ENCODE peak calls at places on chromosomes 4 and X, in four cellular contexts. One of them, this sample, is unnamed.
A peak's percentile ranks its signal among the peaks of the same experiment; 100 is the strongest.

GRCh38 chr4:137421796-137422195 is 110.5 kb downstream of the PCDH18 start:
- DNase-seq in gastrocnemius medialis: no peak
- DNase-seq in A549: no peak
- DNase-seq in foreskin fibroblast: peak; percentile 57
- DNase-seq in this sample: no peak

GRCh38 chrX:129665916-129666644 is 11.3 kb upstream of the APLN start:
- DNase-seq in gastrocnemius medialis: no peak
- DNase-seq in A549: peak; percentile 66
- DNase-seq in foreskin fibroblast: peak; percentile 82
- DNase-seq in this sample: peak; percentile 42

GRCh38 chr4:53688186-53688790 is 97.0 kb upstream of the LNX1 start:
- DNase-seq in gastrocnemius medialis: no peak
- DNase-seq in A549: no peak
- DNase-seq in foreskin fibroblast: peak; percentile 98
- DNase-seq in this sample: peak; percentile 48

GRCh38 chrX:8971116-8971515 is 62.8 kb downstream of the FAM9B start:
- DNase-seq in gastrocnemius medialis: no peak
- DNase-seq in A549: peak; percentile 20
- DNase-seq in foreskin fibroblast: peak; percentile 63
- DNase-seq in this sample: peak; percentile 12

GRCh38 chrX:74924449-74925209 is 623 bp downstream of the NEXMIF start:
- DNase-seq in gastrocnemius medialis: no peak
- DNase-seq in A549: peak; percentile 12
- DNase-seq in foreskin fibroblast: peak; percentile 19
- DNase-seq in this sample: no peak

GRCh38 chr4:52420330-52420729 is 238.8 kb downstream of the USP46 start:
- DNase-seq in gastrocnemius medialis: no peak
- DNase-seq in A549: no peak
- DNase-seq in foreskin fibroblast: no peak
- DNase-seq in this sample: no peak

GRCh38 chrX:41881166-41881565 is 42.2 kb downstream of the CASK start:
- DNase-seq in gastrocnemius medialis: no peak
- DNase-seq in A549: no peak
- DNase-seq in foreskin fibroblast: no peak
- DNase-seq in this sample: no peak

GRCh38 chr4:112075129-112075753 is 70.0 kb upstream of the FAM241A start:
- DNase-seq in gastrocnemius medialis: no peak
- DNase-seq in A549: peak; percentile 22
- DNase-seq in foreskin fibroblast: peak; percentile 71
- DNase-seq in this sample: no peak

GRCh38 chr4:89298788-89299152 is 8.8 kb downstream of the GPRIN3 start:
- DNase-seq in gastrocnemius medialis: no peak
- DNase-seq in A549: no peak
- DNase-seq in foreskin fibroblast: peak; percentile 41
- DNase-seq in this sample: no peak

GRCh38 chr4:3301450-3302163 is 8.8 kb downstream of the RGS12 start:
- DNase-seq in gastrocnemius medialis: no peak
- DNase-seq in A549: no peak
- DNase-seq in foreskin fibroblast: no peak
- DNase-seq in this sample: no peak

GRCh38 chrX:133390647-133391046 is 24.6 kb downstream of the GPC4 start:
- DNase-seq in gastrocnemius medialis: no peak
- DNase-seq in A549: no peak
- DNase-seq in foreskin fibroblast: no peak
- DNase-seq in this sample: no peak

GRCh38 chr4:55426518-55426917 is 30.8 kb downstream of the TMEM165 start:
- DNase-seq in gastrocnemius medialis: no peak
- DNase-seq in A549: no peak
- DNase-seq in foreskin fibroblast: peak; percentile 22
- DNase-seq in this sample: no peak

GRCh38 chr4:25351777-25352421 is 25.2 kb upstream of the ANAPC4 start:
- DNase-seq in gastrocnemius medialis: no peak
- DNase-seq in A549: no peak
- DNase-seq in foreskin fibroblast: peak; percentile 56
- DNase-seq in this sample: peak; percentile 48

GRCh38 chrX:45068555-45068954 is 132.1 kb downstream of the DIPK2B start:
- DNase-seq in gastrocnemius medialis: no peak
- DNase-seq in A549: no peak
- DNase-seq in foreskin fibroblast: no peak
- DNase-seq in this sample: no peak

GRCh38 chr4:47703964-47704363 is 133.9 kb downstream of the CORIN start:
- DNase-seq in gastrocnemius medialis: no peak
- DNase-seq in A549: no peak
- DNase-seq in foreskin fibroblast: peak; percentile 24
- DNase-seq in this sample: peak; percentile 93

GRCh38 chrX:153861147-153861546 is 24.8 kb downstream of the L1CAM start:
- DNase-seq in gastrocnemius medialis: no peak
- DNase-seq in A549: no peak
- DNase-seq in foreskin fibroblast: no peak
- DNase-seq in this sample: no peak

GRCh38 chr4:1723131-1723801 is 1.9 kb downstream of the TACC3 start:
- DNase-seq in gastrocnemius medialis: no peak
- DNase-seq in A549: no peak
- DNase-seq in foreskin fibroblast: no peak
- DNase-seq in this sample: no peak

GRCh38 chr4:110614981-110615365 is 7.9 kb downstream of the PITX2 start:
- DNase-seq in gastrocnemius medialis: no peak
- DNase-seq in A549: no peak
- DNase-seq in foreskin fibroblast: no peak
- DNase-seq in this sample: no peak

GRCh38 chrX:39974228-39974627 is 123.5 kb downstream of the BCOR start:
- DNase-seq in gastrocnemius medialis: no peak
- DNase-seq in A549: no peak
- DNase-seq in foreskin fibroblast: no peak
- DNase-seq in this sample: no peak

GRCh38 chr4:140867338-140867737 is 111.2 kb upstream of the TBC1D9 start:
- DNase-seq in gastrocnemius medialis: no peak
- DNase-seq in A549: no peak
- DNase-seq in foreskin fibroblast: no peak
- DNase-seq in this sample: no peak

GRCh38 chr4:48347282-48347921 is 6.1 kb downstream of the SLAIN2 start:
- DNase-seq in gastrocnemius medialis: no peak
- DNase-seq in A549: no peak
- DNase-seq in foreskin fibroblast: no peak
- DNase-seq in this sample: no peak

GRCh38 chrX:23953908-23954269 is 46.1 kb downstream of the CXorf58 start:
- DNase-seq in gastrocnemius medialis: no peak
- DNase-seq in A549: no peak
- DNase-seq in foreskin fibroblast: no peak
- DNase-seq in this sample: no peak

GRCh38 chr4:137768196-137768595 is 235.9 kb upstream of the PCDH18 start:
- DNase-seq in gastrocnemius medialis: no peak
- DNase-seq in A549: no peak
- DNase-seq in foreskin fibroblast: peak; percentile 30
- DNase-seq in this sample: no peak

GRCh38 chr4:5051692-5052423 is 578 bp downstream of the STK32B start:
- DNase-seq in gastrocnemius medialis: no peak
- DNase-seq in A549: peak; percentile 33
- DNase-seq in foreskin fibroblast: peak; percentile 29
- DNase-seq in this sample: no peak

GRCh38 chrX:106415276-106415895 is 196.4 kb upstream of the RADX start:
- DNase-seq in gastrocnemius medialis: no peak
- DNase-seq in A549: no peak
- DNase-seq in foreskin fibroblast: peak; percentile 46
- DNase-seq in this sample: no peak

GRCh38 chr4:38105475-38105874 is 145.3 kb downstream of the PTTG2 start:
- DNase-seq in gastrocnemius medialis: no peak
- DNase-seq in A549: no peak
- DNase-seq in foreskin fibroblast: no peak
- DNase-seq in this sample: no peak

DNA sequence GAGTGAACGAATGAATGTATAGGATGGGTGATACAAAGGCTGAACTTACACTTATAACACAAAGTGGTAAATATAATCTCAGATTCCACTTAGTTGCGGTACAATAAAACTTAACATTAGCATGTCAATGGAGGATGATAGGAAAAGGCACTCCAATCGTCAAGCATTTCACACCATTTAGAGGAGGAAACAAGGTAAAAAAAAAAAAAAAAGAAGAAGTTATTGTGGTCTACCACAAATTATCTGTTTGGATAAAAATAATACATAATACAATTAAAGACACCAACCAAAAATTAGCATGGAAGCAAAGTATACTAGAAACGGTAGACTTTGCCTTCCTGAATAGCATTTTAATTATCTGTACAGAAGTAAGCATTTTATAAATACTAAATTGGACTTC is 205.5 kb downstream of the PPP3CA start:
- DNase-seq in gastrocnemius medialis: no peak
- DNase-seq in A549: no peak
- DNase-seq in foreskin fibroblast: no peak
- DNase-seq in this sample: no peak
- H3K4me3 ChIP-seq in gastrocnemius medialis: no peak overlapping the region
- H3K4me3 ChIP-seq in A549: no peak overlapping the region
- H3K4me3 ChIP-seq in foreskin fibroblast: no peak overlapping the region
- H3K4me3 ChIP-seq in this sample: no peak overlapping the region

DNA sequence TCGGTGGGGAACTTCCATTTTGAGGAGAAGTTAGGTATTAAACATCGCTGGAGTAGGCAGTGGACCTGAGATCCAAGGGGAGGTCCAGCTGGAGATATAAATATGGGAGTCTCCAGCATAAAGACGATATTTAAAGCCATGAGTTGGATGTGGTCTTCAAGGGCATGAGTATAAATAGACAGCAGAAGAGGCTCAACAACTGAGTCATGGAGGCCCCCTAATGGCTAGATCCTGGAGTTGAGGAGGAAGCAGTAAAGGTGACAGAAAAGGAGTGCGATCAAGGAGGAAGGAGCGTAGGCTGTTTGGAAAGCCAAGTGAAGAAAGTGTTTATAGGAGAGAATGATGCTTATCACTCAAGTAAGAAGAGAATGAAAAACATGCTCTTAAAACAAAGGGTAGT is 18.1 kb upstream of the APBB2 start:
- DNase-seq in gastrocnemius medialis: no peak
- DNase-seq in A549: no peak
- DNase-seq in foreskin fibroblast: peak; percentile 16
- DNase-seq in this sample: no peak
- TF ChIP-seq CTCF in gastrocnemius medialis: no peak
- TF ChIP-seq CTCF in A549: no peak
- TF ChIP-seq CTCF in foreskin fibroblast: no peak
- TF ChIP-seq CTCF in this sample: no peak

GRCh38 chr4:113636877-113637276 is 124.7 kb downstream of the CAMK2D start:
- DNase-seq in gastrocnemius medialis: no peak
- DNase-seq in A549: no peak
- DNase-seq in foreskin fibroblast: peak; percentile 20
- DNase-seq in this sample: no peak
- H3K4me3 ChIP-seq in gastrocnemius medialis: no peak overlapping the region
- H3K4me3 ChIP-seq in A549: no peak overlapping the region
- H3K4me3 ChIP-seq in foreskin fibroblast: no peak overlapping the region
- H3K4me3 ChIP-seq in this sample: no peak overlapping the region

DNA sequence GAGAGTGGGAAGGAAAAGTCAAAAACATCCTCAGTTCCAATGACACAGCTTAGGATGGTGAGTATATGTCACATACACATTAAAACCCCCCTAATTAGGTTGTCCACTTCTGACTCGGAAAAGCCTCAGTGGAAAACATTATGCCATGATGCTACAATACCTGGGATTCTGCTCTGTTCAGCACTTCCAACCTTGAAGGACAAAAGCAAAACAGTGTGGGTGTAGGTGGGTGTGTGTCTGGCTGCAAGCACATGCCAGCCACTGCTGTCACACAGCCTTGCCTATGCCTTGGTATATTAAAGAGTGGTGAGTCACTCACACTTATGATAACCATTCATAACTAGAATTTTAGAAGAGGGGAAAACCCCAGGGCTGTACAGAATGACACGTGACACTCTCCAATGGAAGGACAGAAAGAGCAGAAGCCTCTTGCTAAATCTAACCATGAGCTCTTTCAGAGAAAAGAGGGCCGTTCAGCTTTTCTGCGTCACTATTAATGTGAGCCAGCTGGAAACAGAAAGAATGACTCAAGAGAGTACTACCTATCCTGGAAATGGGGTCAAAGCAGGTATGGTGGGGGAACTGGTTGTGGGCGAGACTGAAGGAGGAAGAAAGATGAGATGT is 159.6 kb downstream of the TET2 start:
- DNase-seq in gastrocnemius medialis: no peak
- DNase-seq in A549: no peak
- DNase-seq in foreskin fibroblast: no peak
- DNase-seq in this sample: no peak
- TF ChIP-seq CTCF in gastrocnemius medialis: no peak
- TF ChIP-seq CTCF in A549: no peak
- TF ChIP-seq CTCF in foreskin fibroblast: no peak
- TF ChIP-seq CTCF in this sample: no peak

GRCh38 chrX:53048169-53049126 is at the start of gene GPR173:
- DNase-seq in gastrocnemius medialis: no peak
- DNase-seq in A549: no peak
- DNase-seq in foreskin fibroblast: peak; percentile 83
- DNase-seq in this sample: no peak

GRCh38 chrX:53047228-53047627 is 1.4 kb upstream of the GPR173 start:
- DNase-seq in gastrocnemius medialis: no peak
- DNase-seq in A549: peak; percentile 11
- DNase-seq in foreskin fibroblast: peak; percentile 38
- DNase-seq in this sample: no peak

GRCh38 chrX:53055244-53055849 is 6.8 kb downstream of the GPR173 start:
- DNase-seq in gastrocnemius medialis: no peak
- DNase-seq in A549: no peak
- DNase-seq in foreskin fibroblast: no peak
- DNase-seq in this sample: no peak

GRCh38 chrX:53049127-53049517 is 533 bp downstream of the GPR173 start:
- DNase-seq in gastrocnemius medialis: no peak
- DNase-seq in A549: no peak
- DNase-seq in foreskin fibroblast: peak; percentile 6
- DNase-seq in this sample: no peak

DNA sequence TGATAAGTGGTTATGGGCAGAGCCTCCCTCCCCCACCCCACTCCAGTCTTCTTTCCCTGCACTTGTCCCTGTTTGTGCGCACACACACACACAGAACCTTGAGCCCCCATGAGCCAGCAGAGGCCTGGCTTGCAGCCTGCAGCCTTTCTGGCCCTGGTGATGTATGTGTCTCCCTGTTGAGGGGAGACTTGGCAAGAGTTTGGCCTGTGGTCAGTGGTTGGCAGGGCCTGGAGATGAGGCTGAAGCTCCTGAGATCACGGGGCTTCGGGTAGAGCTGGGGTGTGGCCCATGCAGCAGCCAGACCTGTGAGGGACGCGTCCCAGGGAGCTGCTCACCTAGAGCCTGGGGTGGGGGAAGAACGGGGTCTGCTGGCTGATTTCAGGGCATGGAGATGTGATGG is 2.3 kb downstream of the GPR173 start:
- DNase-seq in gastrocnemius medialis: no peak
- DNase-seq in A549: no peak
- DNase-seq in foreskin fibroblast: peak; percentile 18
- DNase-seq in this sample: no peak
- H3K4me3 ChIP-seq in gastrocnemius medialis: no peak overlapping the region
- H3K4me3 ChIP-seq in A549: no peak overlapping the region
- H3K4me3 ChIP-seq in foreskin fibroblast: peak overlapping the region; percentile 75
- H3K4me3 ChIP-seq in this sample: no peak overlapping the region

This sample was measured in epithelial cell of proximal tubule.